ENCODE peak calls at places on chromosomes 1 and 21, in four cellular contexts. Y, A, V and W are unnamed samples.

GRCh38 chr1:32358435-32358834 is 3.9 kb downstream of the FAM229A start:
- DNase-seq in A (no peak), Y (no peak), V (no peak), W (no peak)

GRCh38 chr1:232009741-232010140 is 383.2 kb downstream of the DISC1 start:
- DNase-seq in Y (no peak), V (no peak), A (no peak), W (no peak)

GRCh38 chr21:34129971-34130597 is 56.7 kb downstream of the MRPS6 start:
- DNase-seq in Y (no peak), V (no peak), A (peak), W (no peak)

GRCh38 chr1:85054664-85055063 is 6.4 kb upstream of the MCOLN3 start:
- DNase-seq in A (no peak), V (no peak), Y (no peak), W (no peak)

GRCh38 chr1:151733126-151733525 is 11.8 kb downstream of the RIIAD1 start:
- DNase-seq in A (no peak), V (no peak), Y (no peak), W (no peak)

GRCh38 chr1:176648556-176648955 is 185.6 kb downstream of the PAPPA2 start:
- DNase-seq in V (no peak), Y (no peak), A (no peak), W (no peak)

GRCh38 chr1:228416217-228416971 is at the start of gene TRIM17:
- DNase-seq in V (no peak), A (no peak), Y (no peak), W (peak)

GRCh38 chr1:8184301-8184700 is 133.6 kb upstream of the SLC45A1 start:
- DNase-seq in V (peak), A (no peak), Y (no peak), W (no peak)

GRCh38 chr1:117364240-117364639 is 3.0 kb upstream of the MAN1A2 start:
- DNase-seq in A (no peak), V (no peak), Y (no peak), W (no peak)

GRCh38 chr1:184769241-184769640 is 14.6 kb upstream of the EDEM3 start:
- DNase-seq in A (no peak), V (no peak), Y (no peak), W (no peak)

GRCh38 chr1:19327736-19328135 is 15.6 kb downstream of the SLC66A1 start:
- DNase-seq in Y (no peak), A (no peak), V (no peak), W (no peak)

GRCh38 chr1:41325801-41326200 is 35.4 kb upstream of the FOXO6 start:
- DNase-seq in Y (no peak), A (peak), V (no peak), W (peak)

GRCh38 chr1:222909586-222909985 is 94.7 kb downstream of the DISP1 start:
- DNase-seq in V (no peak), Y (no peak), A (peak), W (no peak)

GRCh38 chr1:40703316-40703715 is 11.8 kb downstream of the NFYC start:
- DNase-seq in Y (no peak), V (no peak), A (peak), W (peak)

GRCh38 chr21:33418686-33419085 is 15.5 kb downstream of the IFNGR2 start:
- DNase-seq in V (no peak), Y (no peak), A (no peak), W (no peak)

GRCh38 chr1:32266926-32267645 is 16.0 kb downstream of the LCK start:
- DNase-seq in Y (no peak), A (peak), V (no peak), W (peak)

GRCh38 chr1:25460020-25460419 is 29.3 kb downstream of the MACO1 start:
- DNase-seq in V (no peak), A (no peak), Y (no peak), W (no peak)

GRCh38 chr1:65420590-65421340 is at the start of the genes LEPR and LEPROT:
- DNase-seq in Y (peak), A (no peak), V (no peak), W (no peak)

GRCh38 chr1:215568287-215568692 is 1.2 kb downstream of the KCTD3 start:
- DNase-seq in V (no peak), A (peak), Y (peak), W (peak)

GRCh38 chr21:45326169-45326833 is 38.6 kb upstream of the POFUT2 start:
- DNase-seq in A (peak), Y (no peak), V (no peak), W (no peak)

GRCh38 chr21:18245493-18245967 is 897 bp downstream of the CHODL start:
- DNase-seq in A (no peak), V (no peak), Y (no peak), W (no peak)

GRCh38 chr1:3533051-3534048 is 78.0 kb downstream of the MEGF6 start:
- DNase-seq in A (no peak), Y (no peak), V (no peak), W (no peak)

GRCh38 chr1:12477936-12478611 is 139.9 kb downstream of the DHRS3 start:
- DNase-seq in V (peak), A (peak), Y (peak), W (peak)